ENCODE peak calls at places on chromosomes 16 and 17, in five cellular contexts. H is stomach, D is astrocyte of the cerebellum, P is breast epithelium, R is hepatocyte. T is an unnamed sample.

GRCh38 chr17:36937961-36938565 is 788 bp downstream of the LHX1 start:
- DNase-seq in H (no peak), D (no peak), P (no peak), R (no peak), T (no peak)

GRCh38 chr17:31202968-31203367 is 94.1 kb downstream of the OMG start:
- DNase-seq in H (no peak), D (no peak), P (no peak), R (no peak), T (no peak)

GRCh38 chr16:14510939-14511797 is 118.9 kb downstream of the PARN start:
- DNase-seq in H (no peak), D (peak), P (no peak), R (no peak), T (no peak)

GRCh38 chr17:1413281-1413791 is 13.3 kb upstream of the YWHAE start:
- DNase-seq in H (peak), D (peak), P (no peak), R (peak), T (no peak)

GRCh38 chr17:68288375-68288774 is 2.6 kb downstream of the SLC16A6 start:
- DNase-seq in H (no peak), D (no peak), P (no peak), R (no peak), T (no peak)

GRCh38 chr17:57067162-57067561 is 17.9 kb upstream of the AKAP1 start:
- DNase-seq in H (no peak), D (no peak), P (no peak), R (no peak), T (no peak)

GRCh38 chr16:58046936-58047335 is 21.4 kb downstream of the MMP15 start:
- DNase-seq in H (no peak), D (no peak), P (no peak), R (no peak), T (no peak)

GRCh38 chr17:419073-419735 is 66.6 kb upstream of the RPH3AL start:
- DNase-seq in H (no peak), D (no peak), P (no peak), R (peak), T (no peak)

GRCh38 chr17:34302626-34303025 is 16.6 kb upstream of the CCL8 start:
- DNase-seq in H (no peak), D (no peak), P (no peak), R (no peak), T (peak)

GRCh38 chr17:72487731-72488325 is 367.0 kb downstream of the SOX9 start:
- DNase-seq in H (no peak), D (no peak), P (no peak), R (no peak), T (no peak)

GRCh38 chr16:81717662-81718189 is 61.4 kb upstream of the PLCG2 start:
- DNase-seq in H (no peak), D (no peak), P (no peak), R (no peak), T (no peak)

GRCh38 chr17:80036715-80037477 is 454 bp downstream of the CCDC40 start:
- DNase-seq in H (no peak), D (no peak), P (no peak), R (peak), T (no peak)

GRCh38 chr16:85930321-85930720 is 31.4 kb downstream of the IRF8 start:
- DNase-seq in H (no peak), D (no peak), P (no peak), R (no peak), T (no peak)

GRCh38 chr17:58310511-58311428 is 17.8 kb downstream of the TSPOAP1 start:
- DNase-seq in H (peak), D (no peak), P (peak), R (no peak), T (peak)

GRCh38 chr16:2048116-2048543 is 345 bp downstream of the TSC2 start:
- DNase-seq in H (no peak), D (no peak), P (no peak), R (no peak), T (no peak)

GRCh38 chr17:80953471-80954315 is 37.9 kb upstream of the CHMP6 start:
- DNase-seq in H (no peak), D (no peak), P (no peak), R (no peak), T (no peak)

GRCh38 chr16:88349903-88350900 is 32.6 kb upstream of the ZNF469 start:
- DNase-seq in H (no peak), D (no peak), P (no peak), R (no peak), T (no peak)

GRCh38 chr17:42843358-42843934 is 934 bp upstream of the AOC2 start:
- DNase-seq in H (no peak), D (peak), P (no peak), R (peak), T (no peak)
- TF ChIP-seq CTCF in H (peak), D (peak), P (peak), R (peak), T (peak)

GRCh38 chr16:8905168-8905762 is 23.1 kb downstream of the LITAFD start:
- DNase-seq in H (no peak), D (no peak), P (no peak), R (peak), T (no peak)
- TF ChIP-seq CTCF in H (no peak), D (peak), P (no peak), R (peak), T (peak)

GRCh38 chr16:74726736-74727135 is 26.1 kb upstream of the MLKL start:
- DNase-seq in H (no peak), D (no peak), P (no peak), R (no peak), T (no peak)
- TF ChIP-seq CTCF in H (peak), D (peak), P (no peak), R (peak), T (peak)

GRCh38 chr16:78396046-78396445 is 296.6 kb downstream of the WWOX start:
- DNase-seq in H (no peak), D (no peak), P (no peak), R (no peak), T (no peak)
- TF ChIP-seq CTCF in H (peak), D (no peak), P (no peak), R (no peak), T (peak)

GRCh38 chr17:62692159-62692651 is 64.7 kb downstream of the MRC2 start:
- DNase-seq in H (no peak), D (no peak), P (no peak), R (no peak), T (no peak)

GRCh38 chr17:62690168-62690897 is 62.9 kb downstream of the MRC2 start:
- DNase-seq in H (no peak), D (no peak), P (no peak), R (no peak), T (no peak)

GRCh38 chr17:62689441-62690167 is 62.1 kb downstream of the MRC2 start:
- DNase-seq in H (no peak), D (no peak), P (no peak), R (no peak), T (no peak)

GRCh38 chr17:62693616-62694415 is 66.3 kb downstream of the MRC2 start:
- DNase-seq in H (no peak), D (no peak), P (no peak), R (no peak), T (no peak)

DNA sequence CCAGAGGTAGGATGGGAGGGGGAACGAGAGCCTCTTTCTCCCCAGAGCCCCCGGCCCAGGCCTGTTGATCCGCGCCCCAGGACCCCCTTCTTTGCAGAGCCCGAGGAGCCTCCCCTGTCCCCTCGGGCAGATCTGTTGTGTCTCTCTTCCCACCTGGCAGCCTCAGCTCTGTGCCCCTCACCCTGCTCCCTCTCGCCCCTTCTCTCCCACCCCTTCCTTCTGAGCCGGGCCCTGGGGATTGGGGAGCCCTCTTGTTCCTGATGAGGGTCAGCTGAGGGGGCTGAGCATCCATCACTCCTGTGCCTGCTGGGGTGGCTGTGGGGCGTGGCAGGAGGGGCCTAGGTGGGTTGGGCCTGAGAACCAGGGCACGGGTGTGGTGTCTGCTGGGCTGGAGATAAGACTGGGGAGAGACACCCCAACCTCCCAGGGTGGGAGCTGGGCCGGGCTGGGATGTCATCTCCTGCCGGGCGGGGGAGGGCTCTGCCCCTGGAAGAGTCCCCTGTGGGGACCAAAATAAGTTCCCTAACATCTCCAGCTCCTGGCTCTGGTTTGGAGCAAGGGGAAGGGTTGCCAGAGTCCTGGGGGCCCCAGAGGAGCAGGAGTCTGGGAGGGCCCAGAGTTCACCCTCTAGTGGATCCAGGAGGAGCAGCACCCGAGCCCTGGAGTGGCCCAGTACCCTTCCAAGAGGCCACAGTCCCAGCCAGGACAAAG is 65.4 kb downstream of the MRC2 start:
- DNase-seq in H (no peak), D (no peak), P (no peak), R (no peak), T (no peak)
- TF ChIP-seq CTCF in H (no peak), D (peak), P (no peak), R (no peak), T (peak)

DNA sequence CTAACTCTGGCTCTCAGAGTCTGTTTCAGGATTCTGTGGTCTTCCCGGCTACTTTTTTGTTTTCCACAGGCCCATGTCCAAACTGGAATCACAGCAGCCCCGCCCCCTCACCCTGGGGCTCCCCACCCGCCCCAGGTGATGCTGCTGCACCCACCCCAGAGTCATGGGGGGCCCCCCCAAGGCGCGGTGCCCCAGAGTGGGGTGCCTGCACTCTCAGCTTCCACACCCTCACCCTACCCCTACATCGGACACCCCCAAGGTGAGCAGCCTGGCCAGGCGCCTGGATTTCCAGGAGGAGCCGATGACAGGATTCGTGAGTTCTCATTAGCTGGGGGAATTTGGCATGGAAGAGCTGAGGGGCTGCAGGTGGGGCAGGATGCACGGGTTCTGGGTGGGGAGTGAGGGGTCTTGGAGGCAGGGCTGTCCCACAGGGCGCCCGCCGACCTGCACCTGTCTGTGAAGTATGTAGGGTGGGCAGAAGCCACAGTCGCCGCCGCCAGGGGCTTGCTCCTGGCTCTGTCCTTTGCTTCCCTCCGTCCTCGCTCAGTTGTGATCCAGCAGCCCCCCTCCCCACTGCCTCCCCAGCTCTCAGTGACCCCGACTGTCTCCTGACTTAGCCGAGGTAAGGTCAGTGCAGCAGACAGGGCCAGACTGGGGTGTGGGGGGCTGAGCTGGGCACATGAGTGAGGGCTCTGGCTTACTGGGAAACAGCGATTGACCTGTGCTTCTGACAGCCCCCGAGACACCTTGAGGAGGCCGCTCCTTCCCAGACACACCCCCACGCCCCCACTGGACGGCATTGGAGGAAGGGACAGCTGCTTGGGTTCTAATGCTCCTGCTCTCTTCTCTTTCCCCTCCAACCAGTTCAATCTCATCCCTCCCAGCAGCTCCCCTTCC is 10.0 kb downstream of the TUFM start:
- DNase-seq in H (no peak), D (no peak), P (no peak), R (no peak), T (no peak)
- TF ChIP-seq CTCF in H (no peak), D (no peak), P (no peak), R (no peak), T (no peak)

DNA sequence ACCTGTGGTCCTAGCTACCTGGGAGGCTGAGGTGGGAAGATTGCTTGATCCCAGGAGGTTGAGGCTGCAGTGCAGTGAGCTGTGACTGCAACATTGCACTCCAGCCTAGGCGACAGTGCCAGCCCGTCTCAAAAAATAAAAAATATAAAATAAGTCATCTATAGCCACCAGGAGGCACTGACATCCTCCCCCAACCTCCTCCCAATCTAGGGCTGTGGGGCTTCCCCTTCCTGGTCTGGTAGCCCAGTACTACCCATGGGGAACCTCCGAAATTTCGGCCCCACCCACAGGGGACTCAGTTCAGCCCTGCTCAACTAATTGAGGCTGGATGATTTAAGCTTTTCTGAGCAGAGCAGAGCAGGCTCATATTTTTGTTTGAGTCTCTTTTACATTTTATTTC is 3.2 kb downstream of the ZSCAN10 start:
- DNase-seq in H (no peak), D (no peak), P (no peak), R (no peak), T (no peak)
- TF ChIP-seq CTCF in H (no peak), D (peak), P (no peak), R (no peak), T (peak)

GRCh38 chr17:27529230-27529796 is 73.1 kb downstream of the KSR1 start:
- DNase-seq in H (no peak), D (no peak), P (no peak), R (no peak), T (no peak)
- TF ChIP-seq CTCF in H (no peak), D (no peak), P (no peak), R (no peak), T (no peak)

DNA sequence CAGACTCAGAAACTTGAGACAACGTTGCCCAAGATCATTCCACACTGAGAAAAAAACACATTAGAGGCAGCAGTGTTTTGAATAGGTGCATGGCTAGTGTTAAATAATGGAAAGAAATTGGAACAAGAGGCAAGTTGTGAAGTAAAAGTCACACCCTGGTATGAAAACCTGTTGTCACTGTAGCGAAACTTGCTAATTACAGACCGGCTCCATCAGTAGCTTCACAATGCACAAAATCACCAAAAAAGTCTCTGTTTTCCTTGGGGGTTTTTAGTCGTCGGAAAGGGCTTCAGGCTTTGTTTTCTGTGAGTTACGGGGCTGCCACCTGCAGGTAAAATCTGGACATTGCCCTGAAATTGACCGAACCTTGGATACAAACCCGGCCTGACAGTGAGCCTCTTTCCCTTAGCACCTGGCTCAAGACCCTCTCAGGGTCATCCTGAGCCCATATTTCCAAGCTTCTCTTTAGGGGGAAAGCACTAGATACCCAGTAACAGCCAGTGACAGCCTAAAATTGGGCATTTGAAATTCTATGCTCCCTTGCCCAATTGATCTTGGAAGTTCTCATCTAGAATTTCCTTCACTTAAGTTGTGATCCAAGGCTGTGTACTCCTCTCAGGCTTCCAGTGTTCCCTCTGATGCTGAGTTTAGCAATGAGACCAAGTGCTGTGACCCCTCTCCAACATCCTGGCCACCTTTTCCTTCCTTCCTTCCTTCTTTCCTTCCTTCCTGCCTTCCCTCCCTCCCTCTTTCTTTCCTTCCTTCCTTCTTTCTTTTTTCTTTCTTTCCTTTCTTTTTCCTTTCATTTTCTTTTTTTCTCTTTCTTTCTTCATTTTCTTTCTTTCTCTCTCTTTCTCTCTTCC is 7.2 kb upstream of the GRB2 start:
- DNase-seq in H (peak), D (peak), P (peak), R (peak), T (no peak)
- TF ChIP-seq CTCF in H (peak), D (peak), P (peak), R (peak), T (peak)

DNA sequence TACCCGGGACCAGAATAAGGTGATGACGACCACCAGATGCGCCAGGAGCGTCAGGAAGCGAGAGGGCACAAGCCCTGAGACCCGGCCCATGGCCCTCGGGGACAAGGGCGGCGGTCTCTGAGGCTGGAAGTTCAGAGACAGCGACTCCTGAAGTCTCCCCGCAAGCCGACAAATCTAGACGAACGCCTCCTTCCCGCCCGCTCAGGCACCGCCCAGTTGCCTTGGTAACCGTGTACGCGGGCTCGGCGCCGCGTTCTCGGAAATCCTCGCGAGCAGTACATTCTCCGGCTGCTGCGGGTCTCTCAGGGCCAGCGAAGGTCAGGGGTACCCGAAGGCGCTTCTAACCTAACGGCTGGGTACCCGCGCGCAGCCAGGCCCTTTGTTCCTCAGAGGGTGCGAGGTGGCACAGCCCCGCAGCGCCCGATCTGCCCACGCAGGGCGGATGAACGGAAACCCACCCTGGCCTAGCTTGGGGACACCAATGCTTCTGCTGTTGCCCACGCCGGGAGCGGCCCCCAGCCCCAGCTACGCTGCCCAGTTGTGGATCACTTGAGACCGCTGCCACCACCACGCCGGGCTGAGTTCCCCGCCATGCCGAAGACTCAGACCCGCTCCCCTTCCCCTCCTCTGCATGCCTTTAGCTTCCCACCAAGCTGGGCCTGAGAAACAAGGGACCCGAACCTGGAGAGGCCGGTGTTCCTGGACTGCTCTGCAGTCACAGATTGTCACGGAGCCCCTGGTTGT is at the start of gene TMEM107:
- DNase-seq in H (peak), D (no peak), P (peak), R (peak), T (peak)
- TF ChIP-seq CTCF in H (no peak), D (no peak), P (no peak), R (peak), T (no peak)

T was measured in osteocyte.